ENCODE peak calls at places on chromosome 19, in nine cellular contexts. F is NAMALWA; X is CD8-positive, alpha-beta memory T cell; C is T follicular helper cell; M is kidney glomerular epithelial cell; S is adipocyte; N is Karpas-422; P is NCI-H2171; W is NCI-H510A. Z is an unnamed sample.

GRCh38 chr19:49403404-49404187 is 15.5 kb downstream of the KASH5 start:
- DNase-seq in N (peak; percentile 97), F (peak; percentile 69), X (no peak), P (peak; percentile 97), W (peak; percentile 96), C (no peak), S (no peak), M (no peak), Z (no peak)

GRCh38 chr19:49862411-49863253 is 4.7 kb downstream of the PNKP start:
- DNase-seq in S (no peak), W (no peak), P (peak; percentile 7), M (no peak), N (peak; percentile 67), X (no peak), C (no peak), F (peak; percentile 44), Z (no peak)

GRCh38 chr19:17872251-17873001 is 681 bp downstream of the SLC5A5 start:
- DNase-seq in X (no peak), M (no peak), W (no peak), F (no peak), S (no peak), C (no peak), P (no peak), N (no peak), Z (no peak)

GRCh38 chr19:11507370-11508078 is 1.9 kb upstream of the ZNF653 start:
- DNase-seq in F (no peak), N (no peak), C (no peak), X (no peak), S (no peak), W (no peak), M (no peak), P (no peak), Z (no peak)

GRCh38 chr19:4064551-4065260 is 2.0 kb downstream of the ZBTB7A start:
- DNase-seq in M (no peak), C (peak; percentile 43), N (peak; percentile 81), F (peak; percentile 54), S (peak; percentile 64), X (peak; percentile 64), W (no peak), P (peak; percentile 35), Z (peak; percentile 95)

GRCh38 chr19:8698433-8699063 is at the start of gene ACTL9:
- DNase-seq in X (no peak), M (no peak), S (no peak), P (no peak), N (no peak), W (no peak), C (no peak), F (no peak), Z (no peak)

GRCh38 chr19:2429917-2430570 is 2.7 kb upstream of the TIMM13 start:
- DNase-seq in P (no peak), M (no peak), W (no peak), X (no peak), C (no peak), S (no peak), F (no peak), N (no peak), Z (no peak)

GRCh38 chr19:41264581-41265375 is 606 bp downstream of the HNRNPUL1 start:
- DNase-seq in M (no peak), P (peak; percentile 43), F (peak; percentile 54), C (peak; percentile 33), S (peak; percentile 65), W (peak; percentile 40), X (peak; percentile 39), N (peak; percentile 89), Z (peak; percentile 20)

GRCh38 chr19:40443930-40444180 is 280 bp downstream of the SERTAD3 start:
- DNase-seq in N (peak; percentile 77), C (no peak), F (peak; percentile 87), S (no peak), M (no peak), P (peak; percentile 73), W (no peak), X (no peak), Z (no peak)

GRCh38 chr19:15810335-15810734 is 5.1 kb downstream of the OR10H1 start:
- DNase-seq in S (no peak), M (no peak), W (no peak), C (no peak), N (peak; percentile 58), F (no peak), P (no peak), X (no peak), Z (no peak)

GRCh38 chr19:54464044-54464623 is 556 bp upstream of the LENG9 start:
- DNase-seq in X (peak; percentile 79), W (peak; percentile 79), C (peak; percentile 79), P (peak; percentile 87), M (peak; percentile 95), N (peak; percentile 99), F (peak; percentile 99), S (peak; percentile 74), Z (peak; percentile 55)

GRCh38 chr19:53132231-53132991 is at the start of gene ZNF415:
- DNase-seq in X (peak; percentile 37), F (no peak), P (peak; percentile 69), S (peak; percentile 83), M (peak; percentile 38), C (no peak), W (no peak), N (peak; percentile 98), Z (peak; percentile 83)

GRCh38 chr19:48102870-48103751 is 7.5 kb downstream of the PLA2G4C start:
- DNase-seq in N (peak; percentile 82), W (no peak), C (no peak), M (no peak), F (peak; percentile 66), P (no peak), S (peak; percentile 43), X (peak; percentile 5), Z (no peak)